ENCODE peak calls at places on chromosomes 11 and 22, in seven cellular contexts. H, G, B, I, D, Y and X are unnamed samples.

GRCh38 chr11:41879186-41879738 is 419.8 kb upstream of the LRRC4C start:
- DNase-seq in G (no peak), D (no peak), Y (no peak), B (peak; percentile 50), I (no peak), H (no peak), X (no peak)

GRCh38 chr11:105392546-105392945 is 217.3 kb upstream of the GRIA4 start:
- DNase-seq in Y (no peak), I (no peak), D (no peak), B (peak; percentile 10), H (no peak), G (no peak), X (no peak)

GRCh38 chr11:123518496-123519054 is 88.5 kb downstream of the GRAMD1B start:
- DNase-seq in G (no peak), H (no peak), I (no peak), Y (no peak), D (no peak), B (peak; percentile 60), X (no peak)

GRCh38 chr11:36311926-36312592 is 16.0 kb downstream of the PRR5L start:
- DNase-seq in B (no peak), H (peak; percentile 73), Y (no peak), G (no peak), D (no peak), I (no peak), X (no peak)

GRCh38 chr11:76839326-76839725 is 21.4 kb upstream of the ACER3 start:
- DNase-seq in B (peak; percentile 83), G (peak; percentile 65), H (no peak), Y (no peak), D (no peak), I (no peak), X (no peak)

GRCh38 chr11:90204832-90205646 is 17.8 kb downstream of the CHORDC1 start:
- DNase-seq in G (peak; percentile 58), H (peak; percentile 64), B (peak; percentile 75), Y (no peak), I (peak; percentile 52), D (no peak), X (no peak)

GRCh38 chr11:13120691-13121090 is 111.6 kb downstream of the RASSF10 start:
- DNase-seq in B (peak; percentile 78), H (no peak), I (no peak), G (no peak), Y (no peak), D (no peak), X (peak; percentile 10)

GRCh38 chr11:115984228-115984627 is 480.0 kb upstream of the CADM1 start:
- DNase-seq in B (no peak), G (no peak), D (no peak), Y (no peak), I (no peak), H (no peak), X (no peak)

GRCh38 chr22:38467904-38468760 is at the start of gene KDELR3:
- DNase-seq in G (peak; percentile 92), I (peak; percentile 61), H (peak; percentile 51), Y (peak; percentile 33), B (peak; percentile 62), D (peak; percentile 24), X (no peak)

GRCh38 chr11:57482782-57483569 is 22.6 kb downstream of the RTN4RL2 start:
- DNase-seq in D (no peak), B (peak; percentile 32), H (peak; percentile 77), Y (peak; percentile 39), I (peak; percentile 74), G (peak; percentile 81), X (no peak)

GRCh38 chr11:7974668-7975067 is 9.4 kb upstream of the NLRP10 start:
- DNase-seq in B (peak; percentile 62), H (no peak), D (no peak), G (no peak), Y (no peak), I (no peak), X (no peak)

GRCh38 chr11:66360406-66361073 is 11.0 kb downstream of the SLC29A2 start:
- DNase-seq in G (no peak), H (no peak), Y (no peak), D (no peak), I (no peak), B (no peak), X (no peak)

GRCh38 chr11:120516461-120517389 is 5.2 kb downstream of the GRIK4 start:
- DNase-seq in Y (no peak), B (no peak), D (no peak), H (no peak), G (peak; percentile 38), I (peak; percentile 65), X (no peak)
- H3K27ac ChIP-seq in Y (peak overlapping the region; percentile 55), B (no peak overlapping the region), D (no peak overlapping the region), H (peak overlapping the region; percentile 73), G (peak overlapping the region; percentile 83), I (no peak overlapping the region), X (no peak overlapping the region)

DNA sequence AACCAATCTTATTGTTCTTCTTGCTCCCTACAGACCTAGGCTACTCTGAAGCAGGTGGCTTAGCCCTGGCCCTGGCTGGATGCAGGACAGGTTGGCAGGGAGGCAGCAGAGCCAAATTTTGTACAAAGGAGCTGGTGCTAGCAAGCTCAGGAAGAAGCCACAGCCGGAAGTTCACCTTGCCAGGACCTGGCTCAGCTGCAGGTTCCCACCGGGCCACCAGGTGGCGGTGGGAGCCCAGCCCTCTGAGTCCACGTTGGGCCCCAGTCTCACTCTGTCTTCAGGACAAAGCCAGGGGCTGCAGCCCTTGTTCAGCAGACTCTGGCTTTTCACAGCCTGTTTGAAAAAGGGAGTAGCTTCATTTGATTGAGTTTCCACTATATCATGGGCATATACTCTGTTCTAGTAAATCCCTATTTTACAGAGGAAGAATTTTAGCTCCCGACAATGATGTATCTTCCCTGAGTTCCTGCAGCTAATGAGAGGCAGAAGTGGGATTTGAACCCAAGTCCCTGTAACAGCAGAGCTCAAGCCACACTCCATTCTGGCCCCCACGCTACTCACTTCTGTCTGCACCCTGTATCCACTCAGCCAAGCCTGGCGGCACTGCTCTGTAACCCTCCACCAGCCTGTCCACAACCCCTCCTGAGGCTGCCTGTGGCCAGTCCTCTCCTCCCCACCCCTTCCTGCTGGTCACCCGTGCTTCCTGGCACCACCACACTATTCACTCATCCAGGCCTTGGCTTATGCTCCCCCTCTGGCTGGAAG is 3.3 kb downstream of the TKFC start:
- DNase-seq in B (peak; percentile 93), I (peak; percentile 88), Y (peak; percentile 42), G (peak; percentile 91), D (peak; percentile 75), H (peak; percentile 83), X (peak; percentile 93)
- H3K27ac ChIP-seq in B (no peak overlapping the region), I (peak overlapping the region; percentile 73), Y (no peak overlapping the region), G (peak overlapping the region; percentile 79), D (no peak overlapping the region), H (no peak overlapping the region), X (peak overlapping the region; percentile 49)

DNA sequence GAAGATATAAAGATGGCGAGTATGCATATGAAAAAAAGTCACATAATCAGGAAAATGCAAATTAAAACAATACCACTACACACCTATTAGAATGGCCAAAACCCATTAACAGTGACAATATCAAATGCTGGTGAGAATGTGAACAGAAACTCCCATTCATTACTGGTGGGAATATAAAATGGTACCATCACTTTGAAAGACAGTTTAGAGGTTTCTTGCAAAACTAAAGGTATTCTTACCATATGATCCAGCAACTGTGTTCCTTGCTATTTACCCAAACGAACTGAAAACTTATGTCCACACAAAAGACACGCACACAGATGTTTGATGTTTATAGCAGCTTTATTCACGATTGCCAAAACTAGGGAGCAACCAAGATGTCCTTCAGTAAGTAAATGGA is 7.4 kb downstream of the PICALM start:
- DNase-seq in D (no peak), I (no peak), G (no peak), B (no peak), Y (no peak), H (no peak), X (no peak)
- H3K27ac ChIP-seq in D (peak overlapping the region; percentile 99), I (no peak overlapping the region), G (no peak overlapping the region), B (no peak overlapping the region), Y (no peak overlapping the region), H (no peak overlapping the region), X (peak overlapping the region; percentile 99)

DNA sequence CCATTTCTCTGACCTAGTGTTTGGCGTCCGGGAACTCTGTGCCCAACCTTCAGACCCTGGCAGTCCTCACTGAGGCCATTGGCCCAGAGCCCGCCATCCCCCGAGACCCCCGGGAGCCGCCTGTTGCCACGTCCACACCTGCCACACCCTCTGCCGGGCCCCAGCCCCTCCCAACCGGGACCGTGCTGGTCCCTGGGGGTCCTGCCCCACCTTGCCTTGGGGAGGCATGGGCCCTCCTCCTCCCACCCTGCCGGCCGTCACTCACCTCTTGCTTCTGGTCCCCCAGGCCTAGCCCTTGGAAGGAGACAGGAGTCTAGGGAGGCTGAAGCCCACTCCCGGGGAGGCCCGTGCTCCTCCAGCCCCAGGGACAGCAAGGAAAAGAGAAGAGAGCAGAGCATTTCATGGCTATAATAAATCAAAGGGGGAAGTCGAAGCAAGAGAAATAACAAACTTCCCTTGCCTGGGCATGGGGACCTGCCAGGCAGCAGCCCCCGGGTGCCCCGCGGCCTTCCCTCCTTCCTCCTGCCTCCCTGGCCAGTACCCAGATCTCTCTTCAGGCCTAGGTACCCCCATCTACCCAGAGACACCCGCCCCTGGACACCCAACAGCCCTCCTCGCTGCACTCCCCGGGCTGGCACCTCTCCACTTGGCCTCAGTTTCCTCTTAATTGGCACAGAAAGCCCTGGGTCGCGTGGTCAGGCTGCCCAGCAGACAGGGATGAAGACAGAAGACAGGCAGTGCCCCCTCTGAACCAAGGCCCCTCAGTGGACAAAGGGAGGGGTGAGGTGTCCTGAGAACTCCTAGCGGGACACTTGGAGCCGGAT is 13.0 kb upstream of the SLC39A13 start:
- DNase-seq in D (no peak), B (no peak), G (no peak), H (no peak), I (no peak), Y (no peak), X (no peak)
- H3K27ac ChIP-seq in D (peak overlapping the region; percentile 90), B (no peak overlapping the region), G (no peak overlapping the region), H (no peak overlapping the region), I (no peak overlapping the region), Y (peak overlapping the region; percentile 77), X (peak overlapping the region; percentile 81)